ENCODE peak calls at places on chromosomes 11 and 22, in ten cellular contexts. One of them, this sample, is unnamed.

GRCh38 chr11:64580387-64580786 is 10.6 kb upstream of the SLC22A12 start:
- DNase-seq in myocyte: no peak
- DNase-seq in HFFc6: no peak
- DNase-seq in WTC11: no peak
- DNase-seq in osteocyte: no peak
- DNase-seq in GM12891: no peak
- DNase-seq in C1 segment of cervical spinal cord: no peak
- DNase-seq in NCI-H1417: no peak
- DNase-seq in activated T-helper 1 cell treated with Interleukin-2 at 50 U/mL for 16 hours: no peak
- DNase-seq in HFF-Myc: no peak
- DNase-seq in this sample: no peak

GRCh38 chr11:40689823-40690222 is 769.6 kb downstream of the LRRC4C start:
- DNase-seq in WTC11: no peak
- DNase-seq in activated T-helper 1 cell treated with Interleukin-2 at 50 U/mL for 16 hours: no peak
- DNase-seq in GM12891: no peak
- DNase-seq in NCI-H1417: no peak
- DNase-seq in osteocyte: no peak
- DNase-seq in HFFc6: no peak
- DNase-seq in HFF-Myc: no peak
- DNase-seq in myocyte: no peak
- DNase-seq in C1 segment of cervical spinal cord: no peak
- DNase-seq in this sample: no peak

GRCh38 chr22:35634015-35634414 is 14.2 kb upstream of the APOL6 start:
- DNase-seq in GM12891: no peak
- DNase-seq in activated T-helper 1 cell treated with Interleukin-2 at 50 U/mL for 16 hours: no peak
- DNase-seq in osteocyte: no peak
- DNase-seq in myocyte: peak; percentile 75
- DNase-seq in HFFc6: no peak
- DNase-seq in NCI-H1417: no peak
- DNase-seq in C1 segment of cervical spinal cord: no peak
- DNase-seq in HFF-Myc: no peak
- DNase-seq in WTC11: no peak
- DNase-seq in this sample: no peak

GRCh38 chr22:50192825-50193204 is 7.1 kb downstream of the TRABD start:
- DNase-seq in myocyte: no peak
- DNase-seq in GM12891: no peak
- DNase-seq in NCI-H1417: no peak
- DNase-seq in C1 segment of cervical spinal cord: no peak
- DNase-seq in HFF-Myc: no peak
- DNase-seq in activated T-helper 1 cell treated with Interleukin-2 at 50 U/mL for 16 hours: peak; percentile 52
- DNase-seq in HFFc6: no peak
- DNase-seq in WTC11: no peak
- DNase-seq in osteocyte: no peak
- DNase-seq in this sample: no peak

GRCh38 chr11:48154162-48154561 is 62.4 kb upstream of the OR4B1 start:
- DNase-seq in activated T-helper 1 cell treated with Interleukin-2 at 50 U/mL for 16 hours: no peak
- DNase-seq in osteocyte: no peak
- DNase-seq in C1 segment of cervical spinal cord: no peak
- DNase-seq in GM12891: no peak
- DNase-seq in WTC11: no peak
- DNase-seq in HFF-Myc: no peak
- DNase-seq in myocyte: no peak
- DNase-seq in HFFc6: peak; percentile 39
- DNase-seq in NCI-H1417: no peak
- DNase-seq in this sample: no peak

GRCh38 chr11:102390667-102391449 is 43.8 kb downstream of the BIRC2 start:
- DNase-seq in myocyte: peak; percentile 76
- DNase-seq in WTC11: peak; percentile 77
- DNase-seq in activated T-helper 1 cell treated with Interleukin-2 at 50 U/mL for 16 hours: no peak
- DNase-seq in HFF-Myc: no peak
- DNase-seq in NCI-H1417: peak; percentile 49
- DNase-seq in HFFc6: peak; percentile 61
- DNase-seq in osteocyte: no peak
- DNase-seq in C1 segment of cervical spinal cord: no peak
- DNase-seq in GM12891: peak; percentile 20
- DNase-seq in this sample: peak; percentile 13

GRCh38 chr22:29587938-29588699 is 7.2 kb upstream of the NIPSNAP1 start:
- DNase-seq in osteocyte: no peak
- DNase-seq in activated T-helper 1 cell treated with Interleukin-2 at 50 U/mL for 16 hours: no peak
- DNase-seq in C1 segment of cervical spinal cord: no peak
- DNase-seq in myocyte: peak; percentile 50
- DNase-seq in HFFc6: peak; percentile 75
- DNase-seq in NCI-H1417: no peak
- DNase-seq in GM12891: no peak
- DNase-seq in HFF-Myc: peak; percentile 47
- DNase-seq in WTC11: no peak
- DNase-seq in this sample: peak; percentile 42

GRCh38 chr11:2796508-2797180 is 88.9 kb downstream of the CDKN1C start:
- DNase-seq in C1 segment of cervical spinal cord: no peak
- DNase-seq in HFF-Myc: no peak
- DNase-seq in WTC11: peak; percentile 9
- DNase-seq in HFFc6: no peak
- DNase-seq in osteocyte: peak; percentile 82
- DNase-seq in activated T-helper 1 cell treated with Interleukin-2 at 50 U/mL for 16 hours: no peak
- DNase-seq in GM12891: no peak
- DNase-seq in NCI-H1417: no peak
- DNase-seq in myocyte: no peak
- DNase-seq in this sample: no peak

GRCh38 chr11:58576792-58577440 is 1.3 kb upstream of the LPXN start:
- DNase-seq in GM12891: no peak
- DNase-seq in HFF-Myc: no peak
- DNase-seq in osteocyte: no peak
- DNase-seq in activated T-helper 1 cell treated with Interleukin-2 at 50 U/mL for 16 hours: no peak
- DNase-seq in C1 segment of cervical spinal cord: no peak
- DNase-seq in HFFc6: peak; percentile 38
- DNase-seq in myocyte: peak; percentile 58
- DNase-seq in WTC11: no peak
- DNase-seq in NCI-H1417: no peak
- DNase-seq in this sample: no peak

GRCh38 chr11:102495161-102496042 is 35.1 kb downstream of the MMP7 start:
- DNase-seq in WTC11: peak; percentile 44
- DNase-seq in C1 segment of cervical spinal cord: no peak
- DNase-seq in GM12891: no peak
- DNase-seq in NCI-H1417: peak; percentile 79
- DNase-seq in HFFc6: peak; percentile 78
- DNase-seq in HFF-Myc: peak; percentile 65
- DNase-seq in osteocyte: no peak
- DNase-seq in myocyte: peak; percentile 86
- DNase-seq in activated T-helper 1 cell treated with Interleukin-2 at 50 U/mL for 16 hours: no peak
- DNase-seq in this sample: peak; percentile 69

GRCh38 chr11:14248577-14248976 is 110.4 kb downstream of the RRAS2 start:
- DNase-seq in activated T-helper 1 cell treated with Interleukin-2 at 50 U/mL for 16 hours: no peak
- DNase-seq in HFF-Myc: no peak
- DNase-seq in osteocyte: no peak
- DNase-seq in GM12891: no peak
- DNase-seq in C1 segment of cervical spinal cord: no peak
- DNase-seq in HFFc6: no peak
- DNase-seq in myocyte: no peak
- DNase-seq in WTC11: peak; percentile 60
- DNase-seq in NCI-H1417: no peak
- DNase-seq in this sample: no peak

GRCh38 chr22:26952654-26953379 is 295.4 kb downstream of the MIAT start:
- DNase-seq in myocyte: no peak
- DNase-seq in osteocyte: no peak
- DNase-seq in WTC11: peak; percentile 20
- DNase-seq in HFF-Myc: no peak
- DNase-seq in GM12891: no peak
- DNase-seq in C1 segment of cervical spinal cord: no peak
- DNase-seq in activated T-helper 1 cell treated with Interleukin-2 at 50 U/mL for 16 hours: no peak
- DNase-seq in HFFc6: no peak
- DNase-seq in NCI-H1417: no peak
- DNase-seq in this sample: no peak

GRCh38 chr22:30307026-30307574 is 17.8 kb upstream of the CASTOR1 start:
- DNase-seq in myocyte: no peak
- DNase-seq in GM12891: no peak
- DNase-seq in NCI-H1417: no peak
- DNase-seq in HFF-Myc: no peak
- DNase-seq in activated T-helper 1 cell treated with Interleukin-2 at 50 U/mL for 16 hours: no peak
- DNase-seq in osteocyte: no peak
- DNase-seq in C1 segment of cervical spinal cord: no peak
- DNase-seq in HFFc6: no peak
- DNase-seq in WTC11: no peak
- DNase-seq in this sample: no peak

GRCh38 chr11:66064571-66064970 is 5.5 kb upstream of the PACS1 start:
- DNase-seq in activated T-helper 1 cell treated with Interleukin-2 at 50 U/mL for 16 hours: no peak
- DNase-seq in GM12891: no peak
- DNase-seq in HFF-Myc: no peak
- DNase-seq in osteocyte: no peak
- DNase-seq in myocyte: no peak
- DNase-seq in C1 segment of cervical spinal cord: no peak
- DNase-seq in NCI-H1417: no peak
- DNase-seq in HFFc6: no peak
- DNase-seq in WTC11: no peak
- DNase-seq in this sample: no peak

GRCh38 chr22:39570665-39571064 is at the start of gene CACNA1I:
- DNase-seq in myocyte: no peak
- DNase-seq in C1 segment of cervical spinal cord: no peak
- DNase-seq in activated T-helper 1 cell treated with Interleukin-2 at 50 U/mL for 16 hours: no peak
- DNase-seq in GM12891: no peak
- DNase-seq in HFFc6: no peak
- DNase-seq in WTC11: no peak
- DNase-seq in HFF-Myc: no peak
- DNase-seq in osteocyte: no peak
- DNase-seq in NCI-H1417: no peak
- DNase-seq in this sample: no peak

GRCh38 chr22:42357634-42358296 is 74.4 kb downstream of the NFAM1 start:
- DNase-seq in osteocyte: no peak
- DNase-seq in WTC11: no peak
- DNase-seq in NCI-H1417: no peak
- DNase-seq in GM12891: no peak
- DNase-seq in C1 segment of cervical spinal cord: no peak
- DNase-seq in HFF-Myc: no peak
- DNase-seq in activated T-helper 1 cell treated with Interleukin-2 at 50 U/mL for 16 hours: no peak
- DNase-seq in myocyte: no peak
- DNase-seq in HFFc6: no peak
- DNase-seq in this sample: no peak

GRCh38 chr11:72519220-72519881 is 85.0 kb upstream of the CLPB start:
- DNase-seq in HFFc6: no peak
- DNase-seq in myocyte: peak; percentile 34
- DNase-seq in GM12891: no peak
- DNase-seq in C1 segment of cervical spinal cord: no peak
- DNase-seq in WTC11: no peak
- DNase-seq in HFF-Myc: peak; percentile 24
- DNase-seq in osteocyte: no peak
- DNase-seq in NCI-H1417: no peak
- DNase-seq in activated T-helper 1 cell treated with Interleukin-2 at 50 U/mL for 16 hours: no peak
- DNase-seq in this sample: no peak

GRCh38 chr22:23289851-23290724 is 109.8 kb downstream of the BCR start:
- DNase-seq in NCI-H1417: peak; percentile 3
- DNase-seq in activated T-helper 1 cell treated with Interleukin-2 at 50 U/mL for 16 hours: peak; percentile 24
- DNase-seq in WTC11: peak; percentile 86
- DNase-seq in C1 segment of cervical spinal cord: no peak
- DNase-seq in GM12891: peak; percentile 84
- DNase-seq in osteocyte: no peak
- DNase-seq in HFF-Myc: peak; percentile 46
- DNase-seq in HFFc6: peak; percentile 53
- DNase-seq in myocyte: peak; percentile 47
- DNase-seq in this sample: no peak